ENCODE peak calls at places on chromosomes 5 and 9, in four cellular contexts. I is GM12878, G is H1, Q is HepG2. F is an unnamed sample.
A peak's percentile ranks its signal among the peaks of the same experiment; 100 is the strongest.

GRCh38 chr5:108747111-108748009 is at the start of gene FER:
- DNase-seq in I (peak; percentile 58), G (no peak), Q (peak; percentile 12), F (no peak)

GRCh38 chr5:58666598-58667595 is 84.0 kb downstream of the RAB3C start:
- DNase-seq in I (no peak), G (no peak), Q (no peak), F (peak; percentile 6)

GRCh38 chr5:98349251-98349989 is 424.0 kb upstream of the RGMB start:
- DNase-seq in I (no peak), G (peak; percentile 47), Q (peak; percentile 4), F (peak; percentile 30)

GRCh38 chr5:93850311-93850710 is 108.9 kb upstream of the POU5F2 start:
- DNase-seq in I (no peak), G (no peak), Q (no peak), F (no peak)

GRCh38 chr9:135536166-135536565 is 9.8 kb upstream of the OBP2A start:
- DNase-seq in I (no peak), G (no peak), Q (no peak), F (no peak)

GRCh38 chr5:132500931-132501628 is 10.5 kb upstream of the IRF1 start:
- DNase-seq in I (no peak), G (peak; percentile 81), Q (peak; percentile 87), F (no peak)

GRCh38 chr9:136765041-136765440 is 723 bp upstream of the LCN15 start:
- DNase-seq in I (no peak), G (no peak), Q (peak; percentile 57), F (no peak)

GRCh38 chr5:74357827-74358226 is 282.7 kb downstream of the ENC1 start:
- DNase-seq in I (no peak), G (no peak), Q (no peak), F (no peak)

GRCh38 chr9:106860731-106861584 is 2.0 kb upstream of the ZNF462 start:
- DNase-seq in I (no peak), G (peak; percentile 62), Q (no peak), F (no peak)
- H3K4me3 ChIP-seq in I (no peak overlapping the region), G (peak overlapping the region; percentile 88), Q (no peak overlapping the region), F (peak overlapping the region; percentile 69)

GRCh38 chr5:168876419-168876818 is 297.3 kb upstream of the PANK3 start:
- DNase-seq in I (no peak), G (no peak), Q (no peak), F (no peak)

GRCh38 chr5:168874713-168875380 is 295.7 kb upstream of the PANK3 start:
- DNase-seq in I (no peak), G (no peak), Q (no peak), F (no peak)

GRCh38 chr5:168875839-168876238 is 296.7 kb upstream of the PANK3 start:
- DNase-seq in I (no peak), G (no peak), Q (no peak), F (no peak)

GRCh38 chr5:168878121-168878520 is 299.0 kb upstream of the PANK3 start:
- DNase-seq in I (no peak), G (no peak), Q (no peak), F (no peak)

GRCh38 chr5:168877132-168877895 is 298.1 kb upstream of the PANK3 start:
- DNase-seq in I (no peak), G (no peak), Q (peak; percentile 18), F (no peak)
- TF ChIP-seq SUZ12 in I (no peak), G (no peak), Q (no peak), F (no peak)

GRCh38 chr5:15106530-15107283 is 235.1 kb upstream of the ANKH start:
- DNase-seq in I (no peak), G (no peak), Q (no peak), F (no peak)

GRCh38 chr5:15105799-15106393 is 234.3 kb upstream of the ANKH start:
- DNase-seq in I (no peak), G (peak; percentile 67), Q (peak; percentile 36), F (peak; percentile 36)

GRCh38 chr5:15103130-15103529 is 231.6 kb upstream of the ANKH start:
- DNase-seq in I (no peak), G (no peak), Q (no peak), F (no peak)

GRCh38 chr5:15103864-15104263 is 232.3 kb upstream of the ANKH start:
- DNase-seq in I (no peak), G (no peak), Q (no peak), F (no peak)
- H3K27me3 ChIP-seq in I (no peaks in the 10 kb centered on the region), G (no peaks in the 10 kb centered on the region), Q (no peaks in the 10 kb centered on the region), F (no peaks in the 10 kb centered on the region)

DNA sequence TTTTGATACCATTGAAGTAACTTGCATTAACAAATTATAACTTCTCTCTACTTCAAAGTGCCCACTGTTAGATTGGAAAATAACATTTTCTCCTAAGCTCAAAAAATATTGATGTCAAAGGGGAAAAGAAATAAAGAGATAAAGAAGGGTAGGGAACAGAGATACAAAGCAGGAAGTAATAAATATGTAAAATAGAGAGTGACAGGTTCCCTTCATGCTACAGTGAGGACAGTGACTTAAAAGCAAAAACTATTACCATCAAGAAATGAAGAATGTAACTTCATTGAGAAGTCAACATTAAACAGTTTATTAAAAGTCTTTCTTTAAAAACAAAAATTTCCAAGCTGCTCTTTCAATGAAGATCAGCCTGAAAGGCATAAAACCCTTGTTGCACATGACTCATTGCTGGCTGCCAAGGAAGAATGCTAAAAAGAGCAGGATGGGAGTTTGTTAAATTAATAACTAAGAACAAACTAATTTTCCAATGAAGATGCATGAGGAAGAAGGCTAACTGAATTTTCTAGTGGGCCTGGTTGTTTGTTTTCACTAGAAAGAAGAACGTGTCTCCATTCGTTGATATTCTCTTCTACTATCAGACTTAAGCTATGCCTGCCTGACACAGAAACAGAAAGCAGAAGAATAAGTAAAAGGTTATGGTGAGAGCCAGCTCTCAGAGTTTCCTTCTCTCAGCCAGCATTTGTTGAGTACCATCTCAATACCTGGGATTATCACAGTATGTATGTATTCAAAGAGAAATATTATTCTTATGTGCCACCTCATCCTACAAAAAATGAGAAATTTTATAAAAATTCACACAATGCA is 197.7 kb upstream of the NREP start:
- DNase-seq in I (peak; percentile 28), G (no peak), Q (no peak), F (no peak)
- H3K4me3 ChIP-seq in I (no peak overlapping the region), G (no peak overlapping the region), Q (no peak overlapping the region), F (no peak overlapping the region)

DNA sequence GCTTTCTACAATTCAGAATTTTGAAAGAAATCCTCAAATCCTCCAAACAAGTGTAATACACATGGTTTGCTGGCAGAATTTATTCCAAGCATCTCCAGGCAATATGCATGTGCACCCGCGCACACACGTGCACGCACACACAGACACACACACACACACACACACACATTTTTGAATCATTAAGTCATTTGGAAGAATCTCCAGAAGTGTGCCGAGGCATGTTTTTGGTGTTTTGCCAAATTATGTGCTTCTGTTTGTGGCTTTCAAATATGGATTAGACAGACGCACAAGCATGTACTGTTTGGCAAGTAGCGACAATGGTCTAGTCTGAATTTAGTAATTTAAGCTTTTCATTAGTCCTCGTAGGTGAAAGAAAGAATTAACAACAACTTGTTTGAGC is 36.7 kb downstream of the NFIB start:
- DNase-seq in I (no peak), G (no peak), Q (no peak), F (no peak)
- TF ChIP-seq SUZ12 in I (no peak), G (no peak), Q (no peak), F (no peak)

DNA sequence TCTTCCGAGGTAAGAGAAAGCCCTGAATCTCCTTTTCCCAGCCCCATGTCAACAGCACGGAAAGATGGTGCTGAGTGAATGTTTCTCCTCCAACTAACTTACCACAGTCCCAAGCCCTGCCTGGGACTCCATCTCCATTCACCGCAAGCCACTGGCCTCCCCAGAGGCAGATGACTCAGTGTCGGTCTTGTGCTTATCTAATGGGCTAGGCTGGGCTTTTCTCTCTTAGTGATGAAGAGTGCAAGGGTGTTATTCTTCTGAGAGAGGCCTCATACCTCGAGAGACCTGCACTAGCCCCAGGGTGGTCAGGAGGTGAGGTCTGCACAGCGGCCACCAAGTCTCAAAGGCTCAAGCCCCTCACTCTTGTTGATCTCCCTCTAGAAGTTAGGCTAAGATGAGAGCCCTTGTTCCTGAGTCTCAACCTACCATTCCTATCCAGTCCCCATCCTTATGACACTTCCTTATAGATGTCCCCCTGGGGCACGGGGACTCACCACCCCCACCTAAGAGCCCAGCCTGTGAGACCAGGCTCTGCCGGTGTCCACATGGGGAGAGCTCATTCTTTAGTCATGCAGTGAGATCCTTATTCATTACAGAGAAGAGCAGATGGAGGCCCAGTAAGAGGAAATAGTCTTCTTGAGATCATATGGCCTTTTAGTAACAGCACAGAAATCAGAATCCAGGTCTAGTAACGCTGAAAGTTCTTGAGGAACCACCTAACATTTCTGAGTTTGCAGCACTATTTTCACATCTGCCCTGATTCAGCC is 126.9 kb downstream of the SAXO1 start:
- DNase-seq in I (no peak), G (no peak), Q (no peak), F (no peak)
- H3K27me3 ChIP-seq in I (no peaks in the 10 kb centered on the region), G (no peaks in the 10 kb centered on the region), Q (no peaks in the 10 kb centered on the region), F (no peaks in the 10 kb centered on the region)

GRCh38 chr5:95835682-95836405 is 13.3 kb upstream of the GLRX start:
- DNase-seq in I (no peak), G (no peak), Q (no peak), F (no peak)
- H3K4me3 ChIP-seq in I (peak overlapping the region; percentile 72), G (no peak overlapping the region), Q (no peak overlapping the region), F (no peak overlapping the region)

F was measured in NT2/D1.